ENCODE peak calls at places on chromosome 13, in five cellular contexts. S, B, E, P and M are unnamed samples.

GRCh38 chr13:53060840-53061485 is 32.4 kb downstream of the OLFM4 start:
- DNase-seq in E (no peak), S (no peak), B (no peak), P (no peak), M (no peak)

GRCh38 chr13:36101157-36101556 is 30.0 kb downstream of the DCLK1 start:
- DNase-seq in B (no peak), P (no peak), S (no peak), E (no peak), M (no peak)

GRCh38 chr13:103157434-103158145 is 91.4 kb upstream of the SLC10A2 start:
- DNase-seq in B (no peak), P (no peak), E (no peak), S (no peak), M (no peak)

GRCh38 chr13:74040200-74040599 is 94.0 kb downstream of the KLF12 start:
- DNase-seq in P (peak; percentile 89), E (peak; percentile 33), S (peak; percentile 49), B (peak; percentile 49), M (peak; percentile 45)

GRCh38 chr13:96091164-96091931 is 1.4 kb downstream of the HS6ST3 start:
- DNase-seq in E (no peak), S (no peak), P (peak; percentile 59), B (no peak), M (no peak)

GRCh38 chr13:62360609-62361008 is 945.0 kb upstream of the PCDH20 start:
- DNase-seq in P (no peak), E (no peak), B (no peak), S (no peak), M (no peak)

GRCh38 chr13:23579886-23580706 is 9.9 kb downstream of the TNFRSF19 start:
- DNase-seq in B (no peak), P (peak; percentile 78), E (peak; percentile 46), S (no peak), M (no peak)

GRCh38 chr13:24654741-24655140 is 25.5 kb upstream of the ATP12A start:
- DNase-seq in E (peak; percentile 35), P (no peak), S (no peak), B (no peak), M (no peak)

GRCh38 chr13:39282400-39282972 is 244.2 kb downstream of the NHLRC3 start:
- DNase-seq in B (no peak), E (no peak), P (no peak), S (no peak), M (no peak)

GRCh38 chr13:109243311-109243951 is 543.0 kb downstream of the IRS2 start:
- DNase-seq in E (peak; percentile 83), S (no peak), P (no peak), B (peak; percentile 85), M (no peak)

GRCh38 chr13:99991806-99992242 is 10.2 kb downstream of the ZIC2 start:
- DNase-seq in S (no peak), E (no peak), P (peak; percentile 83), B (no peak), M (no peak)

GRCh38 chr13:114288157-114288591 is 6.8 kb downstream of the UPF3A start:
- DNase-seq in P (no peak), B (no peak), E (no peak), S (no peak), M (no peak)

GRCh38 chr13:20360041-20360491 is 127.9 kb upstream of the GJB6 start:
- DNase-seq in S (no peak), B (no peak), E (peak; percentile 62), P (no peak), M (no peak)

GRCh38 chr13:70253834-70254233 is 145.6 kb upstream of the KLHL1 start:
- DNase-seq in B (no peak), P (no peak), S (peak; percentile 9), E (peak; percentile 28), M (no peak)

GRCh38 chr13:29159871-29160270 is 339.7 kb downstream of the MTUS2 start:
- DNase-seq in E (no peak), P (no peak), B (no peak), S (no peak), M (no peak)

GRCh38 chr13:66225071-66225470 is 1005.1 kb downstream of the PCDH9 start:
- DNase-seq in E (no peak), B (no peak), S (no peak), P (peak; percentile 57), M (peak; percentile 17)

GRCh38 chr13:36275190-36276002 is 22.2 kb downstream of the CCDC169 start:
- DNase-seq in B (no peak), S (peak; percentile 50), E (peak; percentile 88), P (peak; percentile 80), M (peak; percentile 6)

GRCh38 chr13:42876270-42876714 is 94.9 kb downstream of the FAM216B start:
- DNase-seq in B (no peak), E (no peak), P (no peak), S (no peak), M (no peak)

GRCh38 chr13:37995052-37995451 is 125.5 kb upstream of the TRPC4 start:
- DNase-seq in S (no peak), E (peak; percentile 2), B (no peak), P (peak; percentile 59), M (no peak)

GRCh38 chr13:93450226-93450625 is 223.6 kb downstream of the GPC6 start:
- DNase-seq in E (peak; percentile 71), P (no peak), B (no peak), S (no peak), M (no peak)

GRCh38 chr13:29465741-29466293 is 129.7 kb downstream of the SLC7A1 start:
- DNase-seq in B (no peak), P (no peak), S (peak; percentile 35), E (peak; percentile 61), M (no peak)

DNA sequence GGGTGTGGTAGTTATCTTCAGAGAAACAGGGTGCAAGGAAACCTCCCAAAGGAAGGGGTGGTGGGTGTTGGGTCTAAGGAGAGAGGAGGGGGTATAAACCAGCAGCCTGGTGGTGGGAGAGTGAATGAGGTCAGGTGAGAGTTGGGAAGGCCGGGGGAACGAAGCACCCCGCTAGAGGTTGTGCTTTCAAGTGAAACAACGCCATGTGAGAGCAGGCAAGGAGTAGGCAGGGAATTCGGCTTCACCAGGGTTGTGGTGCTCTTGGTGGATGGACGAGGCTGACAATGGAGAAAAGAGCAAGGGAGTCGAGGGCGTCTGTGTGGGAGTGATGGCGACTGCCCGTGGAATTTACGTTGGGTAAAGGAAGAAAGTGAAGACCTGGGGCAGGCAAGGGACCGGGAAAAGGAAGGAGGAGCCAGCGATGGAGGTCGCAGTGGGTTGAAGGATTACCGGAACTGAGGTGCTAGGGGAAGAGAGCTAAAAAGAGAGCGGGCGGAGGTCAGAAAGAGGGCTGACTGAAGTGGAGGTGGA is 2.1 kb upstream of the MLNR start:
- DNase-seq in B (no peak), S (no peak), P (no peak), E (no peak), M (no peak)
- TF ChIP-seq EZH2 in B (no peak), S (no peak), P (peak; percentile 24), E (no peak), M (no peak)

GRCh38 chr13:46373623-46374022 is 13.4 kb downstream of the RUBCNL start:
- DNase-seq in E (no peak), P (no peak), B (no peak), S (no peak), M (no peak)
- H3K79me2 ChIP-seq in E (no peaks in the 10 kb centered on the region), P (no peaks in the 10 kb centered on the region), B (no peaks in the 10 kb centered on the region), S (no peaks in the 10 kb centered on the region), M (no peaks in the 10 kb centered on the region)

GRCh38 chr13:54162069-54162468 is 1133.5 kb downstream of the OLFM4 start:
- DNase-seq in S (no peak), P (peak; percentile 34), B (no peak), E (no peak), M (no peak)
- H4K20me1 ChIP-seq in S (no peaks in the 10 kb centered on the region), P (no peaks in the 10 kb centered on the region), B (no peaks in the 10 kb centered on the region), E (no peaks in the 10 kb centered on the region), M (no peaks in the 10 kb centered on the region)

GRCh38 chr13:77916481-77916880 is 2.1 kb downstream of the EDNRB start:
- DNase-seq in B (no peak), S (no peak), P (no peak), E (no peak), M (no peak)

GRCh38 chr13:77915676-77916075 is 3.0 kb downstream of the EDNRB start:
- DNase-seq in P (no peak), S (no peak), B (no peak), E (no peak), M (no peak)

GRCh38 chr13:77919351-77920294 is 992 bp upstream of the EDNRB start:
- DNase-seq in P (peak; percentile 69), B (no peak), E (peak; percentile 27), S (no peak), M (no peak)

GRCh38 chr13:77918391-77919261 is at the start of gene EDNRB:
- DNase-seq in S (no peak), P (peak; percentile 58), E (peak; percentile 39), B (no peak), M (no peak)
- TF ChIP-seq EZH2 in S (no peak), P (no peak), E (no peak), B (no peak), M (no peak)

DNA sequence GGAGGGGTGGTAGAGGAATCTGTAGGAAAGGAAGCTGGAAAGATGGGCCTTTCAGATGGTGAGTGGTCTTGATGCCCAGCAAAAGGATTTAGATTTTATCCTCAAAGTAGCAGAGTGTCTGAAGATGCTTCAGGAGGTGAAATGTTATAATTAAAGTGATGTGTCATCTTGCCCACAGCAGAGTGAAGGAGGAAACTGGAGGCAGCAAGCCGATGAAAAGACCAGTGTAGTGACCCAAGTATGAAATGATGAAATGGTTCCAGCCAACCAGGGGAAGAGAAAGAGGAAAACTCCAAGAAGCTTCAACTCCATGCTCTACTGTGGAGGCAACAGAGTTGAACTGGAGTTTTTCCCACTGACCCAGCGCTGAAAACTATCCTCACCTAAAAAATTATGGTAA is 66.7 kb downstream of the FOXO1 start:
- DNase-seq in S (no peak), P (no peak), B (no peak), E (no peak), M (no peak)
- H3K79me2 ChIP-seq in S (peaks cover 99% of the 10 kb centered on the region), P (peaks cover 9% of the 10 kb centered on the region), B (peaks cover 4% of the 10 kb centered on the region), E (no peaks in the 10 kb centered on the region), M (no peaks in the 10 kb centered on the region)

GRCh38 chr13:112722433-112723250 is 32.8 kb downstream of the ATP11A start:
- DNase-seq in S (peak; percentile 78), E (peak; percentile 87), B (peak; percentile 86), P (no peak), M (no peak)
- H4K20me1 ChIP-seq in S (peaks cover 24% of the 10 kb centered on the region), E (no peaks in the 10 kb centered on the region), B (no peaks in the 10 kb centered on the region), P (peaks cover 36% of the 10 kb centered on the region), M (peaks cover 68% of the 10 kb centered on the region)

GRCh38 chr13:34733720-34734119 is 208.3 kb upstream of the NBEA start:
- DNase-seq in S (no peak), B (no peak), P (peak; percentile 42), E (peak; percentile 68), M (no peak)

GRCh38 chr13:34731486-34731885 is 210.6 kb upstream of the NBEA start:
- DNase-seq in E (no peak), B (no peak), S (no peak), P (no peak), M (no peak)

GRCh38 chr13:34734932-34735331 is 207.1 kb upstream of the NBEA start:
- DNase-seq in B (no peak), S (no peak), E (no peak), P (no peak), M (no peak)

GRCh38 chr13:34730966-34731365 is 211.1 kb upstream of the NBEA start:
- DNase-seq in P (no peak), E (no peak), B (no peak), S (no peak), M (no peak)
- TF ChIP-seq EZH2 in P (no peak), E (no peak), B (no peak), S (no peak), M (no peak)